ENCODE peak calls at places on chromosomes 2 and 18, in four cellular contexts. D, S, C and G are unnamed samples.

GRCh38 chr2:98479959-98480524 is 35.4 kb downstream of the INPP4A start:
- DNase-seq in D (no peak), S (peak), C (peak), G (peak)

GRCh38 chr2:112881217-112882000 is 29.6 kb upstream of the IL37 start:
- DNase-seq in D (no peak), S (no peak), C (peak), G (peak)

GRCh38 chr18:80033181-80034067 is 810 bp upstream of the RBFA start:
- DNase-seq in D (no peak), S (no peak), C (peak), G (no peak)

GRCh38 chr2:1826188-1826905 is 82.0 kb upstream of the PXDN start:
- DNase-seq in D (no peak), S (no peak), C (no peak), G (no peak)

GRCh38 chr2:179222076-179222475 is 42.6 kb downstream of the SESTD1 start:
- DNase-seq in D (no peak), S (no peak), C (no peak), G (no peak)

GRCh38 chr2:188975497-188976102 is 1.4 kb downstream of the COL3A1 start:
- DNase-seq in D (no peak), S (no peak), C (peak), G (no peak)

GRCh38 chr2:109342890-109343289 is 213.9 kb downstream of the SH3RF3 start:
- DNase-seq in D (no peak), S (no peak), C (no peak), G (no peak)

GRCh38 chr2:109124982-109125594 is 3.9 kb upstream of the SH3RF3 start:
- DNase-seq in D (no peak), S (no peak), C (no peak), G (no peak)

GRCh38 chr18:50051288-50051687 is 143.7 kb downstream of the MYO5B start:
- DNase-seq in D (no peak), S (no peak), C (peak), G (no peak)

GRCh38 chr2:7819860-7820259 is 862.0 kb upstream of the ID2 start:
- DNase-seq in D (no peak), S (peak), C (no peak), G (no peak)

GRCh38 chr2:112936927-112937232 is 25.9 kb downstream of the IL37 start:
- DNase-seq in D (no peak), S (no peak), C (no peak), G (no peak)

GRCh38 chr2:226622484-226622883 is 177.1 kb downstream of the IRS1 start:
- DNase-seq in D (no peak), S (no peak), C (no peak), G (no peak)

GRCh38 chr2:185608799-185609198 is 129.8 kb upstream of the FSIP2 start:
- DNase-seq in D (no peak), S (peak), C (no peak), G (no peak)

GRCh38 chr18:23274638-23275482 is 139.6 kb downstream of the CABLES1 start:
- DNase-seq in D (no peak), S (no peak), C (no peak), G (no peak)

GRCh38 chr2:177239934-177240600 is 24.5 kb downstream of the NFE2L2 start:
- DNase-seq in D (no peak), S (peak), C (peak), G (no peak)

GRCh38 chr18:159037-159652 is 788 bp downstream of the USP14 start:
- DNase-seq in D (no peak), S (no peak), C (peak), G (no peak)

GRCh38 chr2:26637811-26638310 is 3.3 kb downstream of the CIB4 start:
- DNase-seq in D (no peak), S (no peak), C (no peak), G (no peak)

GRCh38 chr18:56382541-56382940 is 255.9 kb downstream of the TXNL1 start:
- DNase-seq in D (no peak), S (no peak), C (peak), G (no peak)

GRCh38 chr2:13558368-13558767 is 841.6 kb downstream of the TRIB2 start:
- DNase-seq in D (no peak), S (no peak), C (no peak), G (peak)